ENCODE peak calls at places on chromosome 13, in nine cellular contexts. H, X, S, F, P, M, B, T and D are unnamed samples.

GRCh38 chr13:101399365-101399764 is 16.9 kb downstream of the NALCN start:
- DNase-seq in M (no peak), H (no peak), P (no peak), X (no peak), T (peak), B (no peak), S (no peak), F (peak), D (no peak)

GRCh38 chr13:113150545-113151365 is 7.7 kb upstream of the PROZ start:
- DNase-seq in M (peak), H (no peak), F (no peak), X (no peak), T (no peak), B (peak), P (peak), S (no peak), D (no peak)

GRCh38 chr13:36355632-36356031 is 9.4 kb upstream of the SPART start:
- DNase-seq in F (no peak), S (no peak), B (no peak), H (no peak), P (no peak), T (no peak), X (no peak), M (no peak), D (no peak)

GRCh38 chr13:67635754-67636153 is 405.6 kb upstream of the PCDH9 start:
- DNase-seq in S (no peak), F (no peak), P (no peak), T (peak), H (no peak), B (no peak), X (no peak), M (no peak), D (no peak)

GRCh38 chr13:57030671-57031070 is 110.0 kb upstream of the PRR20A start:
- DNase-seq in H (no peak), F (no peak), T (no peak), P (no peak), S (no peak), B (no peak), M (no peak), X (no peak), D (no peak)

GRCh38 chr13:65456150-65456912 is 1773.8 kb downstream of the PCDH9 start:
- DNase-seq in M (no peak), T (peak), X (no peak), P (no peak), S (no peak), F (no peak), H (no peak), B (no peak), D (no peak)

GRCh38 chr13:101300531-101300930 is 115.8 kb downstream of the NALCN start:
- DNase-seq in X (no peak), M (no peak), F (no peak), H (no peak), B (no peak), T (no peak), S (no peak), P (no peak), D (no peak)

GRCh38 chr13:41496420-41497234 is 39.3 kb downstream of the RGCC start:
- DNase-seq in H (no peak), M (no peak), T (peak), F (no peak), S (no peak), B (no peak), P (no peak), X (peak), D (no peak)

GRCh38 chr13:30752201-30752797 is 17.0 kb downstream of the ALOX5AP start:
- DNase-seq in S (peak), M (no peak), X (no peak), F (no peak), B (no peak), P (no peak), H (no peak), T (peak), D (no peak)

GRCh38 chr13:114038211-114038613 is 64.3 kb upstream of the C13orf46 start:
- DNase-seq in X (no peak), S (no peak), P (no peak), T (no peak), M (no peak), F (no peak), B (no peak), H (no peak), D (no peak)

GRCh38 chr13:77478645-77478997 is 56.9 kb upstream of the SCEL start:
- DNase-seq in X (no peak), B (no peak), P (no peak), M (no peak), H (no peak), T (no peak), S (no peak), F (no peak), D (no peak)
- H3K4me3 ChIP-seq in X (no peak), B (peak), P (peak), M (peak), H (no peak), T (no peak), S (no peak), F (no peak), D (no peak)

DNA sequence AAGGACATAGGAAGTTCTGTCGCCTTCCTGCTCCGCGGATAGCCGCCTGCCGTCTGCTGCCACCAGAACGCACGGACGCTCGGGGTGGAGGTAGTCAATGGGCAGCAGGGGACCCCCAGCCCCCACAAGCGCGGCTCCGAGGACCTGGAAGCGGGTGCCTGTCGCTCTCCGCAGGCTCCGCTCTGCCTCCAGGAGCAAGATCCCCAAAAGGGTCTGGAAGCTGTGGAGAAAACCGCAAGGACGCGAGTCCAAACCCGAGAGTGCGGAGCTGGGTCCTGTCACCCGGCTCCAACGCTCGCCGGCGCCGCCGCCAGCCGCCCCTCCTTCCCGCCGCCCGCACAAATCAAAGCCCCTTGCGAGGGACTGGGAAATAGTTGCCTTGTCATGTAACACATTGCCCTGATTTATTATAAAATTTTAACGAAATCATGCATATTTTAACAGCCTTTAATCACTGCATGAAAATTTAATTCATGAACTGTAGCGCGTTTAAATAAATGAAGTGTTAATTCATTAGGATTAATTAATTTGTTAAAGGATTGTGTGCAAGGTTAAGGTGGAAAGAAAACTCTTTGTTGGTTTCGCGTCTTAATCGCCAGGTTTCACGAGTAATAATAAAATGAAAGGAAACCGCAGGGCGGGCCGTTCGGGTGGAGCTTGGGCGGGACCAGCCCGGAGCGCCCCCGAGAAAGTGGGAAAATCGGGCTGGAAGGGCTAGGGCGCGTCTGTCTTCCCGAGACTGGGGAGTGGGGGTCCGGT is 5.5 kb upstream of the POU4F1 start:
- DNase-seq in F (no peak), M (no peak), X (no peak), T (no peak), P (no peak), H (no peak), B (no peak), S (no peak), D (no peak)
- H3K4me3 ChIP-seq in F (peak), M (peak), X (peak), T (peak), P (peak), H (no peak), B (peak), S (peak), D (no peak)

GRCh38 chr13:111183959-111184684 is 69.0 kb downstream of the ARHGEF7 start:
- DNase-seq in B (no peak), H (peak), M (no peak), S (no peak), X (no peak), F (no peak), T (no peak), P (no peak), D (no peak)

GRCh38 chr13:111186305-111186930 is 71.3 kb downstream of the ARHGEF7 start:
- DNase-seq in X (no peak), P (no peak), S (no peak), M (no peak), F (no peak), T (no peak), B (no peak), H (no peak), D (no peak)

GRCh38 chr13:111183087-111183645 is 68.1 kb downstream of the ARHGEF7 start:
- DNase-seq in T (no peak), S (no peak), P (no peak), B (no peak), M (no peak), X (no peak), H (peak), F (no peak), D (no peak)

GRCh38 chr13:111184685-111185401 is 69.7 kb downstream of the ARHGEF7 start:
- DNase-seq in S (peak), F (no peak), T (no peak), H (peak), M (no peak), B (no peak), P (no peak), X (no peak), D (peak)

DNA sequence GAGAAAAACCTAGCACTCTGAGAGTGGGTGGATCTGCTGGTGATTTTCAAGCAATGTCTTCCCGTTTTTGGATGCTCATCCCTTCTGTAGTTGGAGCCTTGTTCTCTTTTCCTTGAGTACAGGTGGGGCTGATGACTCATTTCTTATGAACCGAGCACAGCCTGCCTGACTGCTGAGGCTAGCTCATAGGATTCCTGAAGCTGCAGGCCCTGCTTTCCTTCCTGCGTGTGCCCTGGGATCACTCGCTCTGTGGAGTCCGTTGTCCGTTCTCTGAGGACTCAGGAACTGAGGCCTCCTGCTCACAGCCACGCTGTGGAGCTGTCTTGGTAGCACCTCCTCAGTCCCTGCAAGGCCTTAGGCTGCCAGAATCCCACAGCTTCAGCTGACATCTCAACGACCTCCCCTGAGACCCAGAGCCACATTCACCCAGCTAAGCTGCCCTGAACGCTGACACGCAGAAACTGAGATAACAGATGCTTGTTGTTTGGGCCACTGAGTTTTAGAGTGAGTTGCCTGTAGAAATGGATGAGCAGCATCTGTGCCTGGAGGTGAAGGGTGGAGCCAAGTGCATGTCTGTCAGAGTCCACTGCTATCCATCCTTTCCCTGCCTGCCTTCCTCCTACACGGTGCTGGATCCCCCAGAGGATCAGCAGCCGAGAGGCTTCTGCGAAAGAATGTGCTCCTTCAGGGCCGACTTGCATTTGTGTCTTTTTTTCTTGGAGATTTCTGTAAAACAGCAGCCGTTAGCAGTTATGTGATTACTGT is 73.0 kb downstream of the ARHGEF7 start:
- DNase-seq in T (peak), S (peak), B (no peak), M (no peak), F (peak), X (no peak), H (no peak), P (no peak), D (no peak)
- H3K4me3 ChIP-seq in T (no peak), S (no peak), B (no peak), M (peak), F (no peak), X (no peak), H (no peak), P (no peak), D (peak)

DNA sequence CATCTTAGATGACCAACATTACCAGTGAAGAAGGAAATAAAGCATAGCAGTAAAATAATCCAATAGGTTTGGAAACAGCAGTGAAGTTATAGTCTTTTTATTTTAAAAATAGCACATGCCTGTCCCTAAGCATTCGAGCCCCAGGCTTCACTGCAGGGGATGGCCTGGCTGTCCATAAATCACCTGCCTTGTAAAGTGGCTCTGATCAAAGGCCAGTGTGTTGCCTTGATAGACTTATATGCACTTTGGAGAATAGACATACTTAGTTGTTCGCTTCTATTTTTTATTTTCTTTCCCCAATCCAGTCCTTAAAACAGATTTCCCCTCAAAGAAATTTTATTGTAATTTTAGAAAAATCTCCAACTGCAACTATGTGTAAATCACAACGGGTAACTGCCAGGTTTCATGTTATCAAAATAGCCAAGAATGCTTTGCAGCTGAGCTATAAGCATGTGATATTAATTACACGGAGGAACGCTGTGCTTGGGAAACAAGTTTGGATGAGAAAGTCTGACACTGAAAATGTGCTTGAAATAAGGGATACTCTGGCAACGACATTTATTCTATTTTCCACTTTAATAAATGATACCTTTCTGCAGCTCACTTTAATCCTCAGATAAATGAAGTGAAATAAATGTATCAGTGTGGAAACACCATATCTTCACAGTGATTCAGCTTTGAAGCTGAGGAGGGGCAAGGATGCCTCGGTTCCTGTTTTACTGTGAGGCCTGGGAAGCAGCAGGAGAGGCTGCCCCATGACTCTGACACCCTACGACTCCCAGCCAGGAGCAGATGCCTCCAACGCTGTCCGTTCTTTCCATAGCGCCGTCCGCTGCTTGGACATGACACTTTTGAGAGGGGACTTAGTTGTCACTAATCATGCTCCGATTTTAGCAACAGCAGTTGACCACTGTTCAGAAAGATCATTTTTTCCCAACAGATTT is 5.5 kb upstream of the METTL21C start:
- DNase-seq in X (peak), P (no peak), M (no peak), S (peak), B (no peak), F (no peak), H (no peak), T (no peak), D (no peak)
- H3K4me3 ChIP-seq in X (peak), P (no peak), M (no peak), S (no peak), B (no peak), F (no peak), H (no peak), T (no peak), D (no peak)

GRCh38 chr13:98976338-98976737 is 1.5 kb downstream of the DOCK9 start:
- DNase-seq in H (no peak), P (no peak), B (no peak), F (no peak), T (peak), S (peak), M (no peak), X (peak), D (no peak)
- H3K4me3 ChIP-seq in H (no peak), P (peak), B (no peak), F (no peak), T (no peak), S (no peak), M (no peak), X (no peak), D (no peak)

GRCh38 chr13:111977184-111977516 is 89.8 kb upstream of the SOX1 start:
- DNase-seq in H (no peak), F (no peak), P (no peak), X (no peak), S (no peak), M (no peak), B (no peak), T (no peak), D (no peak)

GRCh38 chr13:111975539-111976473 is 91.1 kb upstream of the SOX1 start:
- DNase-seq in B (no peak), H (no peak), T (no peak), M (no peak), X (no peak), P (no peak), F (no peak), S (no peak), D (no peak)

GRCh38 chr13:111978536-111978935 is 88.4 kb upstream of the SOX1 start:
- DNase-seq in F (no peak), X (no peak), P (no peak), M (no peak), S (no peak), B (no peak), H (no peak), T (no peak), D (no peak)

GRCh38 chr13:111974065-111974640 is 92.8 kb upstream of the SOX1 start:
- DNase-seq in F (no peak), P (no peak), S (no peak), M (no peak), T (no peak), B (no peak), X (no peak), H (no peak), D (no peak)

GRCh38 chr13:111976474-111977183 is 90.3 kb upstream of the SOX1 start:
- DNase-seq in F (no peak), B (no peak), P (no peak), X (no peak), T (no peak), M (no peak), H (no peak), S (no peak), D (no peak)
- H3K4me3 ChIP-seq in F (no peak), B (no peak), P (no peak), X (no peak), T (no peak), M (no peak), H (no peak), S (no peak), D (no peak)

GRCh38 chr13:42991892-42992584 is at the start of gene EPSTI1:
- DNase-seq in S (peak), F (peak), H (peak), T (peak), X (peak), P (peak), M (peak), B (peak), D (peak)

GRCh38 chr13:42990147-42990990 is 1.7 kb downstream of the EPSTI1 start:
- DNase-seq in S (peak), H (no peak), X (peak), M (no peak), T (peak), F (no peak), B (no peak), P (no peak), D (no peak)

GRCh38 chr13:42992585-42993122 is 613 bp upstream of the EPSTI1 start:
- DNase-seq in P (no peak), M (no peak), X (no peak), S (no peak), T (no peak), H (no peak), F (no peak), B (peak), D (peak)

GRCh38 chr13:42994878-42995277 is 2.8 kb upstream of the EPSTI1 start:
- DNase-seq in H (no peak), M (no peak), B (no peak), X (no peak), S (no peak), P (no peak), F (no peak), T (no peak), D (no peak)

GRCh38 chr13:42990991-42991891 is 800 bp downstream of the EPSTI1 start:
- DNase-seq in M (no peak), P (no peak), X (no peak), F (no peak), T (no peak), H (no peak), B (peak), S (no peak), D (no peak)
- H3K4me3 ChIP-seq in M (peak), P (peak), X (peak), F (peak), T (peak), H (peak), B (peak), S (peak), D (peak)